ENCODE peak calls at places on chromosomes 16 and 17, in four cellular contexts. K is body of pancreas, U is GM12865, G is HFF-Myc. W is an unnamed sample.

GRCh38 chr16:72985148-72985882 is 62.6 kb downstream of the ZFHX3 start:
- DNase-seq in K (no peak), U (no peak), G (no peak), W (peak)

GRCh38 chr17:59840908-59841666 is 51.7 kb downstream of the TUBD1 start:
- DNase-seq in K (no peak), U (peak), G (no peak), W (no peak)

GRCh38 chr17:17151541-17151940 is 54.6 kb downstream of the PLD6 start:
- DNase-seq in K (no peak), U (no peak), G (no peak), W (no peak)

GRCh38 chr17:61805399-61805798 is 57.9 kb downstream of the BRIP1 start:
- DNase-seq in K (no peak), U (no peak), G (no peak), W (peak)

GRCh38 chr17:72373910-72374741 is 253.3 kb downstream of the SOX9 start:
- DNase-seq in K (no peak), U (no peak), G (no peak), W (no peak)

GRCh38 chr17:62178579-62178978 is 113.5 kb upstream of the MED13 start:
- DNase-seq in K (peak), U (no peak), G (no peak), W (no peak)

GRCh38 chr17:29682054-29682453 is 59.3 kb upstream of the CORO6 start:
- DNase-seq in K (no peak), U (peak), G (no peak), W (no peak)

GRCh38 chr17:5121186-5121841 is 5.5 kb downstream of the USP6 start:
- DNase-seq in K (no peak), U (no peak), G (no peak), W (no peak)

GRCh38 chr16:23597003-23597756 is 1.1 kb upstream of the NDUFAB1 start:
- DNase-seq in K (peak), U (peak), G (no peak), W (no peak)

GRCh38 chr17:39012725-39013124 is 45.5 kb upstream of the FBXO47 start:
- DNase-seq in K (no peak), U (no peak), G (no peak), W (no peak)

GRCh38 chr16:26301516-26301915 is 609.8 kb downstream of the HS3ST4 start:
- DNase-seq in K (no peak), U (peak), G (no peak), W (no peak)

GRCh38 chr17:47301161-47301560 is 22.6 kb upstream of the EFCAB13 start:
- DNase-seq in K (no peak), U (no peak), G (no peak), W (no peak)

GRCh38 chr17:31593806-31594205 is 202.3 kb downstream of the RAB11FIP4 start:
- DNase-seq in K (no peak), U (no peak), G (no peak), W (peak)

GRCh38 chr17:49585422-49586027 is 9.9 kb downstream of the NXPH3 start:
- DNase-seq in K (no peak), U (no peak), G (no peak), W (no peak)

GRCh38 chr16:1184156-1184868 is 31.4 kb downstream of the CACNA1H start:
- DNase-seq in K (no peak), U (no peak), G (no peak), W (no peak)

GRCh38 chr17:19508327-19508867 is 25.3 kb upstream of the SLC47A1 start:
- DNase-seq in K (peak), U (no peak), G (no peak), W (no peak)

GRCh38 chr16:3118204-3118790 is 5.9 kb downstream of the ZNF205 start:
- DNase-seq in K (no peak), U (no peak), G (no peak), W (no peak)

GRCh38 chr17:79065105-79065670 is 9.4 kb upstream of the ENGASE start:
- DNase-seq in K (no peak), U (peak), G (no peak), W (no peak)

GRCh38 chr17:6989779-6990178 is 6.1 kb upstream of the ALOX12 start:
- DNase-seq in K (no peak), U (no peak), G (no peak), W (no peak)

GRCh38 chr16:50806099-50807062 is 64.5 kb downstream of the CYLD start:
- DNase-seq in K (peak), U (peak), G (peak), W (peak)

GRCh38 chr17:81863833-81864768 is 3.8 kb upstream of the P4HB start:
- DNase-seq in K (peak), U (no peak), G (no peak), W (no peak)
- TF ChIP-seq CTCF in K (no peak), U (no peak), G (no peak), W (no peak)

GRCh38 chr16:52539197-52539596 is 7.7 kb downstream of the TOX3 start:
- DNase-seq in K (no peak), U (no peak), G (no peak), W (no peak)
- TF ChIP-seq CTCF in K (no peak), U (no peak), G (no peak), W (no peak)

GRCh38 chr16:89268987-89269735 is 51.7 kb downstream of the ZNF778 start:
- DNase-seq in K (no peak), U (no peak), G (no peak), W (no peak)
- TF ChIP-seq CTCF in K (no peak), U (no peak), G (no peak), W (no peak)

GRCh38 chr17:44878627-44879221 is 20.5 kb downstream of the EFTUD2 start:
- DNase-seq in K (no peak), U (peak), G (no peak), W (no peak)
- TF ChIP-seq CTCF in K (peak), U (peak), G (peak), W (peak)

DNA sequence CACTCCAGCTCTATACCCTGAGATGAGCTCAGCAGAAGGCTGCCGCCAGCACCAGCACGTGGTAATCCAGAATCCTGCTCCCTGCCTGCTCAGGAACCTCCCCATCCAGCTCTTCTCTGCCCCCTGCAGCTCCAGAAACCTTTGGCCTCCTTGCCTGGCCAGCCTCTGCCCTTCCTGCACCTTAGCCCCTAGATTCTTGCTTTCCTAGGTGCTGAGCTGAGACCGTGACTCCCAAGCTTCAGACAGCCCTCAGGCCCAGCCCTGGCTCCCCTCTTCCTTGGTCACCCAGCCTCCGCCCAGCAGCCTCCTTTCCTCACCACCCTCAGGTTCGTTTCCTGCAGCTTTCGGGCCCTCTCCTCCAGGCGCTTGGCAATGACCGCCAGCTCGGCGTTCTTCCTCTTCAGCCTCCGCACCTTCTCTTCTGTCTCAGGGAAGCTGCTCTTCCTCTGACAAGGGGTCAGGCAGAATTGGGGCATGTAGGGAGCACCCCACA is 2.6 kb downstream of the TSPOAP1 start:
- DNase-seq in K (no peak), U (no peak), G (no peak), W (no peak)
- TF ChIP-seq CTCF in K (no peak), U (no peak), G (no peak), W (no peak)

DNA sequence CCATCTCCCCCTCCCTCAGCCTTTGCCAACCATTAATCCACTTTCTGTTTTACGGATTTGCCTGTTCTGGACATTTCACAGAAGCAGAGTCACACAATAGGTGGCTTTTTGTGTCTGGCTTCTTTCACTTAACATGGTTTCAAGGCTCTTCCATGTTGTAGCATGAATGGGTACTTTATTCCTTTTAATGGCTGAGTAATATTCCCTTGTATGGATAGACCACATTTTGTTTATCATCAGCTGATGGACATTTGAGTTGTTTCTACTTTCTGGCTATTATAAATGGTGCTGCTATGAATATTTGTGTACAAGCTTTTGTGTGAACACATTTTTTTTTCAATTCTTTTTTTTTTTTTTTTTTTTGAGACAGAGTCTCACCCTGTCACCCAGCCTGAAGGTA is 175.6 kb upstream of the RPH3AL start:
- DNase-seq in K (no peak), U (no peak), G (no peak), W (no peak)
- TF ChIP-seq CTCF in K (no peak), U (no peak), G (no peak), W (no peak)

DNA sequence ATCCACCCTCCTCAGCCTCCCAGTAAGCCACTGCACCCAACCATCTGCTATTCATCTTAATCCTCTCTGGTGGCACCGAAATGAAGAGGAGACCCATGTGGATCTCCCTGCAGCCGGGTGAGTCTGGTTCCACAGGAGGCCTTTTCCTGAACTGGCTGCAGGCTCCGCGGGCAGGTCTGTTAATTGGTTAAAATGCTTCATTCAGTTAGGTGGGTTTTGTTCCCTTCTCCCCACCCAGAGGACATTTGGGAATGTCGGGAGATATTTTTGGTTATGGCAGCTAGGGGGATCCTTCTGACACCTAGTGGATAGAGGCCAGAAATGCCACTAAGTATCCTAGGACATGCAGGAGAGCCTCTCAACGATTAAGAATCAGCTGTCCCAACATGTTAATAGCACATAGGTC is 16.7 kb downstream of the C16orf54 start:
- DNase-seq in K (no peak), U (peak), G (peak), W (no peak)
- TF ChIP-seq CTCF in K (peak), U (peak), G (peak), W (peak)

DNA sequence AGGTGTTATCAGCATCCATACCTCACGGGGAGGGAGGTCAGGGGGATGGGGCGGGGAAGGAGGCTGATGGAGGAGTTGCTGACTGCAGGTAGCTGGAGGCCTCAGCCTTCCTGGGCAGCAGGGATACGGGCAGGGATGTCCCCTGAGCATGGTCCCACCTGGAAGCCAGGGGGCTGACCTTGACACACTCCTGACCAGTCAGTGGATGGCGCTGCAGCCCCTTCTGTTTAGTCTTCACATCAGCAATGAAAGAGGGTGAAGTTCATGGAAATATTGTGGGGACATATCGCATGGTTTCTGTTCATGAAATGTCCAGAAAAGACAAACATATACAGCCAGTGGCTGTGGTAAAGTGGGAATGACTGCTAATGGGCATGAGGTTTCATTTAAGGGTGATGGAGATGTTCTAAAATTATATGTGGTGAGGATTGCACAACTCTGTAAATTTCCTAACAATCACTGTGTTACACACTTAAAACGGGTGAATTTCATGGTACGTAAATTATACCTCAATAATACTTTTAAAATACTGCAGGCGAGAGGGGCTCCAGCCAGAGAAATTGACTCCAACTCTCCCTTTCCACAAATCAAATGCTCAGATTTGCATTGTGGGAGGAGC is 489.6 kb downstream of the CDH13 start:
- DNase-seq in K (no peak), U (no peak), G (no peak), W (no peak)
- TF ChIP-seq CTCF in K (no peak), U (no peak), G (no peak), W (peak)

DNA sequence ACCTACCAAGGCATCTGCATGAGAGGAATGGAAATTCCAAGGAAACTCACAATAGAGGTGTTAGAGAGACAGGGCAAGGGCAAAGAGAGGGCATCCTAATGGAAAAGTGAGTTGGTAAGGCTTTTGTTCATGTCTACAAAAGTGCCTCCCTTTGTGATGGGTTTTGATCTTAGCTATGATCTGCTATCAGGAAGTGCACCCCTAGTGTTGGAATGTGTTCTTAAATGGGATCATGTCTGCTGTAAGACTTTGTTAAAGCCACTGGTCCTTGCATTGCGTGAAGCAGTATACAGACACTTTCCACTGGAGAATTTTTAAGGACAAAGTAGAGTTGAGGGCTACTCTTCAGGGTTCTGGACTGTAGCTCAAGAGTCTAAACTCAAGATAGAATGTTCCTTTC is 92.0 kb downstream of the MAP2K6 start:
- DNase-seq in K (no peak), U (peak), G (no peak), W (no peak)
- TF ChIP-seq CTCF in K (no peak), U (no peak), G (peak), W (peak)